ENCODE peak calls at places on chromosomes 1 and 21, in five cellular contexts. I is mammary epithelial cell, R is psoas muscle, N is aorta, S is breast epithelium. Q is an unnamed sample. For H3K4me1 and H3K27me3, the result is how much of the 10 kb centered on the place peaks cover.

GRCh38 chr1:112507896-112508241 is 896 bp upstream of the WNT2B start:
- DNase-seq in I (no peak), R (no peak), N (no peak), S (no peak), Q (no peak)

GRCh38 chr1:201016943-201017827 is 6.3 kb downstream of the KIF21B start:
- DNase-seq in I (no peak), R (no peak), N (no peak), S (no peak), Q (no peak)

GRCh38 chr1:99456536-99456935 is 189.4 kb upstream of the PALMD start:
- DNase-seq in I (peak), R (no peak), N (no peak), S (no peak), Q (no peak)

GRCh38 chr1:1937061-1937460 is 18.0 kb upstream of the TMEM52 start:
- DNase-seq in I (no peak), R (no peak), N (peak), S (no peak), Q (no peak)

GRCh38 chr21:42845296-42845965 is 33.9 kb downstream of the WDR4 start:
- DNase-seq in I (no peak), R (peak), N (peak), S (no peak), Q (peak)

GRCh38 chr1:214264196-214264595 is 16.8 kb upstream of the SMYD2 start:
- DNase-seq in I (no peak), R (no peak), N (no peak), S (no peak), Q (no peak)

GRCh38 chr21:46110499-46111192 is 12.7 kb downstream of the COL6A2 start:
- DNase-seq in I (no peak), R (peak), N (peak), S (peak), Q (peak)

GRCh38 chr1:70093250-70093975 is 112.0 kb downstream of the LRRC40 start:
- DNase-seq in I (no peak), R (no peak), N (no peak), S (no peak), Q (no peak)

GRCh38 chr1:228515200-228515834 is 28.1 kb downstream of the RNF187 start:
- DNase-seq in I (no peak), R (no peak), N (no peak), S (no peak), Q (no peak)

GRCh38 chr1:25922633-25923567 is 16.7 kb upstream of the STMN1 start:
- DNase-seq in I (no peak), R (peak), N (peak), S (no peak), Q (peak)

GRCh38 chr1:8955367-8955766 is 9.7 kb downstream of the CA6 start:
- DNase-seq in I (no peak), R (no peak), N (peak), S (no peak), Q (no peak)

GRCh38 chr1:38026592-38027200 is 14.2 kb downstream of the UTP11 start:
- DNase-seq in I (peak), R (peak), N (peak), S (no peak), Q (peak)

GRCh38 chr1:32349211-32349708 is 13.0 kb downstream of the FAM229A start:
- DNase-seq in I (no peak), R (peak), N (peak), S (no peak), Q (peak)

GRCh38 chr1:170670751-170671628 is 7.1 kb downstream of the PRRX1 start:
- DNase-seq in I (no peak), R (peak), N (peak), S (no peak), Q (no peak)

GRCh38 chr1:187078321-187078720 is 249.6 kb downstream of the PLA2G4A start:
- DNase-seq in I (no peak), R (no peak), N (no peak), S (no peak), Q (no peak)

GRCh38 chr21:46394819-46395152 is 63.9 kb upstream of the DIP2A start:
- DNase-seq in I (no peak), R (peak), N (peak), S (no peak), Q (no peak)

GRCh38 chr1:183995322-183996035 is 42.0 kb downstream of the COLGALT2 start:
- DNase-seq in I (no peak), R (peak), N (no peak), S (no peak), Q (no peak)

GRCh38 chr21:45949928-45950739 is 31.4 kb upstream of the COL6A1 start:
- DNase-seq in I (peak), R (peak), N (no peak), S (no peak), Q (no peak)

GRCh38 chr1:110348050-110348449 is 8.9 kb downstream of the RBM15 start:
- DNase-seq in I (no peak), R (no peak), N (no peak), S (no peak), Q (no peak)

GRCh38 chr1:110347182-110347893 is 8.2 kb downstream of the RBM15 start:
- DNase-seq in I (no peak), R (no peak), N (no peak), S (no peak), Q (no peak)

GRCh38 chr1:110345480-110345879 is 6.3 kb downstream of the RBM15 start:
- DNase-seq in I (no peak), R (no peak), N (no peak), S (no peak), Q (no peak)

GRCh38 chr1:110348771-110349170 is 9.6 kb downstream of the RBM15 start:
- DNase-seq in I (no peak), R (no peak), N (no peak), S (no peak), Q (no peak)

DNA sequence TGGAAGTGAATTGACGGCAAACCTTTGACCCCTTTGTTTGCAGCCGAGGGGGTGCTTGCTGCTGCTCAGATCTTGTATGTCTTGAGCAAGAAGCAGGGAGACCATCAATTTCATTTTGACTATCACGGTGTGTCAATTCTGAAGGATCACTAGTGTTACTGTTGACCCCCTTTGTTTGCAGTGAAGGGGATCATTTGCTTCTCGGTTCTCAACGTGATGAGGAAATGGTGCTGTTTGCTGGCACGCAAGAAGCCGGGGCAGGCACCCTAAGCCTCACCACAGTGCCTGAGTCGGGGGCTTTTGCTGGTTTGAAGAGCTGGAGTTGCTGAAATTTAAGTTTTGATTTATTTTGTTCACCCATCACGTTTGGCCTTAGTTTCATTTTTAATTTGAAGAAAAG is 7.5 kb downstream of the RBM15 start:
- DNase-seq in I (no peak), R (no peak), N (no peak), S (no peak), Q (no peak)
- H3K4me1 ChIP-seq in I (under half), R (half or more), N (under half), S (under half), Q (half or more)

DNA sequence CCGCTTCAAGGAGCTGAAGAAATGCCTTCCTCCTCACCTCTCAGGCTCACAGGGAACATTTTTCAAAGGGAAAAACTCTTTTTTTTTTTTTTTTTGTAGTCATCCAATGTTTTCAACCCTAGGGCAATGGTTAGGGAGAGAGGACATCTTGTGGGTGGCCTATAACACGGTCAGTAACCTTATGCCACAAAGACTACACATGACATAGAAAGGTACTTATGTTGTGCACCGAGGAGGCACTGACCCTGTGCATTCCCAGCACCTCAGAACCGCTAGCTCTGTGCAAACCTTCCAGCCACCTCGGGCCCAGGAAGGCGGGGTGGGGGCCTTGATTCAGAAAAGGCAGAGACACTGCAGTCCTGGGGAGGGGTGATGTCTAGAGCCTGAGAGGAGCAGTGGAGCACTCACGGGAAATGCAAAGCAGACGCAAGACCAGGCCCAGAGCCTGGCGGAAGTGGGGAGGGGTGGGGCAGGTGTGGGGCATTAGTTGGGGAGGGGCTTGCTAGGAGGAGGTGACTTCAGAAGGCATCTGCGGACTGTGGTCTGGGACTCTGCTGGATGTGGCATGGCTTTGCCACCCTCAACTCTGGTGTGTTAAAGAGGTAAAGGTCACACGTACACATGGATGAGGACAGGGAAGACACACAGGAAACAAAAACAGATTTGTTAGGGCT is 68.6 kb downstream of the MDM4 start:
- DNase-seq in I (no peak), R (no peak), N (no peak), S (no peak), Q (no peak)
- H3K4me3 ChIP-seq in I (no peak), R (no peak), N (no peak), S (no peak), Q (no peak)

GRCh38 chr1:47222476-47222875 is 9.5 kb downstream of the TAL1 start:
- DNase-seq in I (no peak), R (no peak), N (no peak), S (no peak), Q (no peak)
- H3K27me3 ChIP-seq in I (under half), R (half or more), N (under half), S (under half), Q (under half)

GRCh38 chr1:209648366-209648765 is 3.9 kb downstream of the LAMB3 start:
- DNase-seq in I (peak), R (no peak), N (no peak), S (no peak), Q (no peak)
- H3K4me1 ChIP-seq in I (under half), R (half or more), N (under half), S (under half), Q (half or more)

DNA sequence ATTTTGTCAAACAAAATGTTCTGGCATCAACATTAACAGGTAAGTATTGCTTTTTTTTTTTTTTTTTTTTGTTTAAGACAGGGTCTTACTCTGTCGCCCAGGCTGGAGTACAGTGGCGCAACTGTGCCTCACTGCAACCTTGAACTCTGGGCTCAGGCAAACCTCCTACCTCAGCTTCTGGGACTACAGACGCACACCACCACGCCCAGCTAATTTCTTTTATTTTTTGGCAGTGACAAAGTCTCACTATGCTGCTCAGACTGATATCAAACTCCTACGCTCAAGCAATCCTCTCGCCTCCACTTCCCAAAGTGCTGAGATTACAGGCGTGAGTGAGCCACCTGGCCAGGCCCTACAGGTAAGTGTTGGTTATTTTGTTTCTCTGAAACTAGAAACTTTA is 2.4 kb downstream of the TUT4 start:
- DNase-seq in I (no peak), R (no peak), N (no peak), S (no peak), Q (peak)
- H3K4me3 ChIP-seq in I (no peak), R (no peak), N (no peak), S (no peak), Q (no peak)

GRCh38 chr1:212698467-212699103 is 1.1 kb downstream of the BATF3 start:
- DNase-seq in I (no peak), R (no peak), N (no peak), S (no peak), Q (no peak)

GRCh38 chr1:212699839-212700596 is at the start of gene BATF3:
- DNase-seq in I (no peak), R (peak), N (peak), S (no peak), Q (no peak)

GRCh38 chr1:212700892-212701819 is 1.5 kb upstream of the BATF3 start:
- DNase-seq in I (no peak), R (peak), N (peak), S (peak), Q (peak)

GRCh38 chr1:212700597-212700891 is 904 bp upstream of the BATF3 start:
- DNase-seq in I (no peak), R (no peak), N (no peak), S (no peak), Q (peak)

GRCh38 chr1:212699104-212699838 is 369 bp downstream of the BATF3 start:
- DNase-seq in I (no peak), R (peak), N (peak), S (no peak), Q (peak)
- H3K27me3 ChIP-seq in I (under half), R (half or more), N (under half), S (under half), Q (under half)

GRCh38 chr1:154416496-154417337 is 11.6 kb downstream of the IL6R start:
- DNase-seq in I (no peak), R (no peak), N (peak), S (no peak), Q (no peak)

GRCh38 chr1:154419620-154420020 is 14.5 kb downstream of the IL6R start:
- DNase-seq in I (peak), R (peak), N (peak), S (peak), Q (peak)

GRCh38 chr1:154418898-154419619 is 13.9 kb downstream of the IL6R start:
- DNase-seq in I (no peak), R (peak), N (no peak), S (no peak), Q (no peak)

GRCh38 chr1:154418062-154418897 is 13.1 kb downstream of the IL6R start:
- DNase-seq in I (peak), R (peak), N (peak), S (peak), Q (peak)

DNA sequence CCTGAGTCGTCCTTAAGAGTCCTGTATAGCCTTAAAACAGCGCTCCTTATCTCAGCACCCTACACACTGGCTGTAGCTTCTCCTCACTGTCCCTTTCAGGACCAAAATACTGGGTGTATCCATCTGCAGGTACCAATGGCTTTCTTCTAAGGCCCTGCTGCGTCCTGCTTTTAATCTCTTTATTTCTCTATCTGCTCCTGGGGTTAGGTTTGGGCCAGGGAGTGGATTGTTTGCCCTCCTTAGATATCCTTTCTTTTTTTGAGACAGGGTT is 12.1 kb downstream of the IL6R start:
- DNase-seq in I (no peak), R (no peak), N (no peak), S (no peak), Q (peak)
- H3K4me1 ChIP-seq in I (under half), R (half or more), N (under half), S (under half), Q (half or more)

DNA sequence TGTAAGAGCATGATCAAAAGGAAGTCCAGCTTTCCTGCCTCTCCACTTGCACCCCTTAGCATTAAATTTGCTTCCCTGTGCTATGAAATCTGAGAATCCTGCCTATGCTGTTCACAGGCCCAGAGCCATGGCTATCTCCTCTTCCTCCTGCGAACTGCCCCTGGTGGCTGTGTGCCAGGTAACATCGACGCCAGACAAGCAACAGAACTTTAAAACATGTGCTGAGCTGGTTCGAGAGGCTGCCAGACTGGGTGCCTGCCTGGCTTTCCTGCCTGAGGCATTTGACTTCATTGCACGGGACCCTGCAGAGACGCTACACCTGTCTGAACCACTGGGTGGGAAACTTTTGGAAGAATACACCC is 1.1 kb downstream of the NIT1 start:
- DNase-seq in I (peak), R (peak), N (no peak), S (no peak), Q (peak)
- H3K4me3 ChIP-seq in I (peak), R (peak), N (peak), S (peak), Q (no peak)

DNA sequence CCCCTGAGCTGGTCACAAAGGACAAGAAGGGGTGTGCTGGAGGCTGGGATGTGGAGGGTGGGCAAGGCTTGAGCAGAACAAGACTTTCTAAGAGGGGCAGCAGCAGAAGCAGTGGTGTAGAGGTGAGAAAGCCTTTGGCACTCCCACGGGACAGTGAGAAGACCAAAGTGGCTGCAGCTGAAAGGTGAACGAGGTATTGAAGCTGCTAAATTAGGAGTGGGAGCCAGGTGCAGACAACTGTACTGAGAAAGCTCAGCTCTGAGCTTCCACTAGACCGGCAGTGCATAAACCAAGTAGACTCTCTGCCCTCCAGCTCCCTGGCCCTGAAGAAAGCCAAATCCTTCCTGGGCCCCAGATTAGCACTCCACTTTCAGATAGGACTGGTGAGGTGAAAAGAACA is 93.0 kb downstream of the VWA5B1 start:
- DNase-seq in I (no peak), R (no peak), N (no peak), S (no peak), Q (no peak)
- H3K27me3 ChIP-seq in I (under half), R (under half), N (under half), S (under half), Q (under half)

GRCh38 chr21:33266784-33267135 is 593 bp downstream of the IL10RB start:
- DNase-seq in I (no peak), R (no peak), N (no peak), S (no peak), Q (no peak)
- H3K4me1 ChIP-seq in I (under half), R (under half), N (under half), S (under half), Q (under half)

Q was measured in adrenal gland.